ENCODE peak calls at places on chromosomes 11 and 22, in seven cellular contexts. Z is PC-3, I is fibroblast of lung, N is IMR-90, O is kidney, X is K562, R is SK-N-SH. B is an unnamed sample. For H3K4me1, the result is how much of the 10 kb centered on the place peaks cover.

GRCh38 chr11:116605543-116605942 is 167.2 kb downstream of the BUD13 start:
- DNase-seq in Z (peak), N (peak), O (no peak), I (no peak), R (no peak), X (peak), B (peak)

GRCh38 chr11:1157645-1158591 is at the start of gene MUC5AC:
- DNase-seq in R (peak), X (no peak), O (peak), I (no peak), N (no peak), Z (no peak), B (no peak)

GRCh38 chr11:87473174-87473573 is 435.4 kb downstream of the TMEM135 start:
- DNase-seq in N (peak), O (no peak), Z (peak), R (no peak), X (no peak), I (peak), B (peak)

GRCh38 chr11:128936546-128937275 is 6.0 kb downstream of the TP53AIP1 start:
- DNase-seq in O (no peak), I (no peak), N (no peak), X (no peak), Z (no peak), R (no peak), B (no peak)

GRCh38 chr11:114159802-114160588 is 100.5 kb downstream of the ZBTB16 start:
- DNase-seq in O (peak), N (peak), Z (peak), X (peak), R (peak), I (peak), B (peak)

GRCh38 chr22:30744224-30744623 is 49.5 kb downstream of the OSBP2 start:
- DNase-seq in Z (no peak), N (no peak), X (peak), O (peak), I (no peak), R (no peak), B (no peak)

GRCh38 chr22:23149743-23150238 is 4.5 kb downstream of the RAB36 start:
- DNase-seq in I (no peak), Z (no peak), X (peak), R (no peak), O (peak), N (no peak), B (no peak)

GRCh38 chr11:80320765-80321164 is 879.9 kb upstream of the TENM4 start:
- DNase-seq in N (no peak), I (peak), Z (peak), O (no peak), X (no peak), R (peak), B (no peak)

GRCh38 chr11:130051077-130051476 is 18.6 kb upstream of the APLP2 start:
- DNase-seq in N (peak), I (no peak), X (no peak), Z (no peak), R (no peak), O (no peak), B (no peak)

GRCh38 chr11:62611705-62612365 is 740 bp downstream of the EML3 start:
- DNase-seq in N (peak), O (peak), I (peak), R (peak), Z (peak), X (peak), B (peak)

GRCh38 chr11:58286249-58286648 is 18.2 kb upstream of the OR10W1 start:
- DNase-seq in X (no peak), Z (peak), N (peak), O (no peak), R (peak), I (peak), B (peak)

GRCh38 chr11:124050770-124051169 is 9.6 kb upstream of the OR10G7 start:
- DNase-seq in I (no peak), X (no peak), Z (no peak), R (no peak), O (no peak), N (no peak), B (no peak)

GRCh38 chr11:100562102-100562501 is 125.0 kb upstream of the ARHGAP42 start:
- DNase-seq in N (peak), Z (peak), I (peak), R (no peak), O (no peak), X (no peak), B (peak)

GRCh38 chr11:118933486-118933885 is 7.8 kb upstream of the BCL9L start:
- DNase-seq in R (peak), X (no peak), I (no peak), Z (peak), O (no peak), N (peak), B (no peak)

DNA sequence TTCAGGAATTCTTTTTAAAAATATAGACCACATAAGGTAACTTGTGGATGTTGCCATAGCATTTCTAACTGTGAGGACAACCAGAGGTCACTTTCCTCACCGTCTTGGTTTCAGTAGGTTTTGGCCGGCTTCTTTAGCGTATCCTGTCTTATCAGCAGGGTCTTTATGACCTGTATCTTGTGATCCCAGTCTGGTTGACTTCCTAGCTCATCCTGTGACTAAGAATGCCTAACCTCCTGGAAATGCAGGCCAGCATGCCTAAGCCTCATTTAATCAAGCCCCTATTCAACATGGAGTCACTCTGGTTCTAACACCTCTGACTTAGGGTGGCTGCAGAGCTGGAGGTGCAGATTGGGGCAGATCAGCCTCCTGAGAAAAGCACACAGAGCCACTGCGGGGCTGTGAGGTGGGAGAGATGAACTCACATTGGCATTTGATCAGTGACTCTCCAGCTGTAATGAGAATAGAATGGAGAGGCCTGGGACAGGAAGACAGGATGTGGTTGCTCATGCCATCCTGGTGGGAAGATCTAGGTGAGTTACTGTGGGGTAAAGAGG is 41.1 kb upstream of the TOP3B start:
- DNase-seq in O (no peak), R (no peak), I (no peak), X (peak), N (no peak), Z (no peak), B (no peak)
- H3K4me1 ChIP-seq in O (under half), R (under half), I (under half), X (under half), N (under half), Z (under half), B (under half)

DNA sequence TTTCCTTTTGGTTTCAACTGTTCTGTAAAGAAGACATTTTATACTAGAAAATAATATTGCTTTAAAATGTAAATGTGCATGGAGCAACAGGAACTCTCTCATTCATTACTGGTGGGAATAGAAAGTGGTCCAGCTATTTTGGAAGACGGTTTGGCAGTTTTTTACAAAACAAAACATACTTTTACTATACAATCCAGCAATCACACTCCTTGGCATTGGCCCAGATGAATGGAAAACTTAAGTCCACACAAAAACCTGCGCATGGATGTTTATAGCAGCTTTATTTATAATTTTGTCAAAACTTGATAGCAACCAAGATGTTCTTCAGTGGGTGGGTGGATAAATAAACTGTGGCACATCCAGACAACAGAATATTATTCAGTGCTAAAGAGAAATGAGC is 49.9 kb upstream of the SEPTIN5 start:
- DNase-seq in N (peak), Z (no peak), O (no peak), I (no peak), X (no peak), R (no peak), B (no peak)
- H3K9ac ChIP-seq in N (no peak), Z (no peak), O (no peak), I (no peak), X (no peak), R (no peak), B (no peak)

DNA sequence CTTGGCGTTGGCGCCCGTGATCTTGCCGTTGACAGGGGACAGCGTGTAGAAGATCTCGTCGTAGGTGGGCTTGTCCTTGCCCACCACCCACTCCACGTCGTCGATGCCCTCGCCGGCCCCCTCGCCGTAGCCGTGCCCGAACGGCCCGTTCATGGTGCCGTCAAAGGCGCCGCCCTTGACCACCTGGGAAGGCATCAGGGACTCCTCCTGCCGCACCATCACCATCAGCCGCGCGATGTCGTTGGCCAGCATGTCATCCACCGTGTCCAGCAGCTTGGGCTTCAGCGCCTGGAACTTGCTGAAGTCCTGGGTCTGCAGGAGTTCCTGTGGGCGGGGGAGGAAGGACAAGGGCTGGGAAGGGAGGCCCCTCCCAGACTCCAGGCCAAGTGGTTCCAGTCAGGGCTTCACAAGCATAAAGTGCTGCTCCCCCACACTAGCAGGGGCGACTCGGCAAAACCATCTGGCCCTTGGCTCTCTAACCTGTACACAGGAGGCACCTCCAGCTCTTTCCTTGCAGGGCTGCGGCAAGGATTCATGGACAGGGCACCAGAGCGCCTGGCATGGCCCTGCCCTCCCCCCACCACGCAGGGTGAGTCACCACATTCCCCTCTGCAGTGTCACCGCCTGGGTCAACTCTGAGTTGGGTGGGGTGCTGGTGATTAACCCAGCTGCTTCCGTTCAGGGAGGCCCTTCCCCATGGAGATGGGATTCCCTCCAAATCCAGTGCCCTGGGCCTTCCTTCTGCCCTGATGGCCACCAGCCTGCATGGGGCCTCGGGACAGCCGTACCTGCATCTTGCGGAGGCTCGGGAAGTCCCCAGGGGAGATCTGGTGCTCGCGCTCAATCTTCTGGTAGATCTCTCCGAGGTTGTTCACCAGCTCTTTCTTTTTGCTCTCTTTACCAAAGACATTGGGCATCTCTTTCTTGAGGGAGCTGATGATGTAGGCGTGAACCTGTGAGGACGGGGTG is 10.4 kb upstream of the CDC42BPG start:
- DNase-seq in I (peak), R (no peak), X (peak), O (peak), Z (peak), N (peak), B (peak)
- H3K27ac ChIP-seq in I (peak), R (peak), X (peak), O (peak), Z (peak), N (peak), B (peak)

GRCh38 chr22:48784701-48785503 is 1042.8 kb downstream of the BRD1 start:
- DNase-seq in O (no peak), X (no peak), R (no peak), Z (no peak), I (no peak), N (no peak), B (no peak)
- H3K4me1 ChIP-seq in O (under half), X (under half), R (under half), Z (under half), I (under half), N (under half), B (under half)